ENCODE peak calls at places on chromosome 1, in eight cellular contexts. X is Ammon's horn; Z is psoas muscle; D is activated T-helper 9 cell treated with anti-CD3 and anti-CD28 coated beads, Interleukin-2, amount 50 U/mL, for 16 hours; Y is cardiac muscle cell; G is stimulated activated CD4-positive, alpha-beta T cell treated with anti-CD3 and anti-CD28 coated beads, TNF-alpha, amount 100 ng/mL, for 48 hours; Q is T-helper 2 cell; P is HT1080. I is an unnamed sample.
A peak's percentile ranks its signal among the peaks of the same experiment; 100 is the strongest.

GRCh38 chr1:184497962-184498723 is 111.3 kb downstream of the C1orf21 start:
- DNase-seq in X (no peak), Z (no peak), D (no peak), Y (no peak), G (no peak), Q (no peak), P (no peak), I (no peak)

GRCh38 chr1:232620356-232620841 is 9.5 kb downstream of the SIPA1L2 start:
- DNase-seq in X (peak; percentile 86), Z (no peak), D (no peak), Y (peak; percentile 90), G (no peak), Q (no peak), P (no peak), I (no peak)

GRCh38 chr1:225426395-225427248 is 1.2 kb downstream of the LBR start:
- DNase-seq in X (peak; percentile 24), Z (peak; percentile 34), D (peak; percentile 10), Y (peak; percentile 69), G (no peak), Q (no peak), P (peak; percentile 30), I (peak; percentile 46)

GRCh38 chr1:207397525-207397926 is 56.6 kb upstream of the CR2 start:
- DNase-seq in X (no peak), Z (no peak), D (no peak), Y (no peak), G (no peak), Q (no peak), P (peak; percentile 8), I (no peak)

GRCh38 chr1:23424171-23424959 is at the start of gene TCEA3:
- DNase-seq in X (no peak), Z (peak; percentile 73), D (peak; percentile 16), Y (peak; percentile 88), G (no peak), Q (no peak), P (no peak), I (no peak)

GRCh38 chr1:9589719-9590157 is 1.0 kb downstream of the TMEM201 start:
- DNase-seq in X (no peak), Z (no peak), D (no peak), Y (no peak), G (no peak), Q (no peak), P (peak; percentile 52), I (no peak)

GRCh38 chr1:231626951-231627614 is 493 bp downstream of the DISC1 start:
- DNase-seq in X (peak; percentile 74), Z (peak; percentile 68), D (peak; percentile 20), Y (peak; percentile 68), G (peak; percentile 36), Q (peak; percentile 6), P (peak; percentile 56), I (no peak)

GRCh38 chr1:47252795-47253194 is 20.8 kb upstream of the TAL1 start:
- DNase-seq in X (no peak), Z (no peak), D (no peak), Y (no peak), G (no peak), Q (no peak), P (no peak), I (no peak)

GRCh38 chr1:62318756-62319544 is at the start of gene KANK4:
- DNase-seq in X (no peak), Z (no peak), D (no peak), Y (peak; percentile 56), G (no peak), Q (no peak), P (no peak), I (no peak)

GRCh38 chr1:183416850-183417690 is 1.1 kb downstream of the NMNAT2 start:
- DNase-seq in X (peak; percentile 59), Z (peak; percentile 60), D (no peak), Y (peak; percentile 91), G (peak; percentile 18), Q (no peak), P (no peak), I (no peak)

GRCh38 chr1:91891486-91891885 is 5.5 kb upstream of the TGFBR3 start:
- DNase-seq in X (peak; percentile 20), Z (no peak), D (no peak), Y (no peak), G (no peak), Q (no peak), P (no peak), I (no peak)

GRCh38 chr1:70978623-70979022 is 69.0 kb downstream of the PTGER3 start:
- DNase-seq in X (peak; percentile 10), Z (no peak), D (no peak), Y (no peak), G (no peak), Q (no peak), P (no peak), I (no peak)

GRCh38 chr1:10473145-10473765 is 926 bp upstream of the DFFA start:
- DNase-seq in X (no peak), Z (no peak), D (no peak), Y (no peak), G (no peak), Q (no peak), P (no peak), I (no peak)

GRCh38 chr1:10668241-10668761 is 128.1 kb downstream of the CASZ1 start:
- DNase-seq in X (no peak), Z (no peak), D (no peak), Y (no peak), G (no peak), Q (no peak), P (no peak), I (no peak)

GRCh38 chr1:161226759-161227158 is 899 bp downstream of the TOMM40L start:
- DNase-seq in X (no peak), Z (no peak), D (no peak), Y (no peak), G (no peak), Q (no peak), P (no peak), I (no peak)

GRCh38 chr1:1359668-1360468 is 1.5 kb upstream of the MXRA8 start:
- DNase-seq in X (no peak), Z (peak; percentile 63), D (no peak), Y (no peak), G (no peak), Q (no peak), P (no peak), I (no peak)

GRCh38 chr1:245698860-245699259 is 544.1 kb downstream of the KIF26B start:
- DNase-seq in X (no peak), Z (no peak), D (no peak), Y (no peak), G (no peak), Q (no peak), P (no peak), I (no peak)

GRCh38 chr1:244599937-244600350 is 53.0 kb upstream of the DESI2 start:
- DNase-seq in X (no peak), Z (no peak), D (peak; percentile 33), Y (no peak), G (peak; percentile 12), Q (peak; percentile 3), P (peak; percentile 95), I (peak; percentile 29)

GRCh38 chr1:214550339-214551051 is 907 bp downstream of the PTPN14 start:
- DNase-seq in X (no peak), Z (no peak), D (no peak), Y (no peak), G (no peak), Q (no peak), P (no peak), I (no peak)

GRCh38 chr1:180029524-180030130 is 75.0 kb downstream of the CEP350 start:
- DNase-seq in X (no peak), Z (no peak), D (no peak), Y (no peak), G (no peak), Q (no peak), P (no peak), I (no peak)

GRCh38 chr1:236323819-236324411 is 42.2 kb upstream of the ERO1B start:
- DNase-seq in X (no peak), Z (no peak), D (no peak), Y (no peak), G (no peak), Q (no peak), P (no peak), I (no peak)

GRCh38 chr1:77319036-77319705 is 37.4 kb downstream of the AK5 start:
- DNase-seq in X (no peak), Z (no peak), D (no peak), Y (no peak), G (no peak), Q (no peak), P (peak; percentile 59), I (no peak)

GRCh38 chr1:54327386-54328116 is 78.6 kb downstream of the SSBP3 start:
- DNase-seq in X (no peak), Z (no peak), D (no peak), Y (no peak), G (no peak), Q (no peak), P (no peak), I (no peak)

GRCh38 chr1:240000634-240001033 is 91.0 kb upstream of the FMN2 start:
- DNase-seq in X (no peak), Z (no peak), D (no peak), Y (no peak), G (no peak), Q (no peak), P (no peak), I (no peak)

GRCh38 chr1:115593365-115594259 is 48.2 kb upstream of the VANGL1 start:
- DNase-seq in X (no peak), Z (no peak), D (no peak), Y (no peak), G (no peak), Q (no peak), P (no peak), I (no peak)

GRCh38 chr1:160410412-160411005 is 10.1 kb downstream of the VANGL2 start:
- DNase-seq in X (peak; percentile 43), Z (no peak), D (no peak), Y (peak; percentile 15), G (no peak), Q (no peak), P (no peak), I (no peak)

GRCh38 chr1:179310721-179311120 is 17.1 kb downstream of the SOAT1 start:
- DNase-seq in X (no peak), Z (no peak), D (no peak), Y (no peak), G (no peak), Q (no peak), P (peak; percentile 89), I (no peak)

GRCh38 chr1:15254521-15254920 is 7.5 kb downstream of the FHAD1 start:
- DNase-seq in X (no peak), Z (no peak), D (no peak), Y (no peak), G (no peak), Q (no peak), P (no peak), I (no peak)

GRCh38 chr1:18530567-18531502 is 50.1 kb downstream of the KLHDC7A start:
- DNase-seq in X (no peak), Z (no peak), D (no peak), Y (no peak), G (no peak), Q (no peak), P (peak; percentile 37), I (no peak)

GRCh38 chr1:65762081-65762862 is 30.4 kb upstream of the PDE4B start:
- DNase-seq in X (no peak), Z (no peak), D (no peak), Y (no peak), G (no peak), Q (no peak), P (no peak), I (no peak)

GRCh38 chr1:63908016-63908415 is 134.2 kb downstream of the ROR1 start:
- DNase-seq in X (no peak), Z (no peak), D (no peak), Y (no peak), G (no peak), Q (no peak), P (no peak), I (no peak)

GRCh38 chr1:239164451-239165180 is 221.8 kb upstream of the CHRM3 start:
- DNase-seq in X (no peak), Z (no peak), D (no peak), Y (no peak), G (no peak), Q (no peak), P (peak; percentile 58), I (no peak)

GRCh38 chr1:121443131-121443530 is 258.4 kb downstream of the SRGAP2C start:
- DNase-seq in X (no peak), Z (no peak), D (no peak), Y (no peak), G (no peak), Q (no peak), P (peak; percentile 31), I (no peak)

GRCh38 chr1:113320972-113321680 is 69.2 kb upstream of the MAGI3 start:
- DNase-seq in X (no peak), Z (no peak), D (no peak), Y (no peak), G (no peak), Q (no peak), P (no peak), I (no peak)